ENCODE peak calls at places on chromosomes 1 and 21, in five cellular contexts. L is prostate gland; B is CD8-positive, alpha-beta T cell; F is cardiac muscle cell; O is pancreas. J is an unnamed sample.

GRCh38 chr1:218874313-218874712 is 299.4 kb upstream of the LYPLAL1 start:
- DNase-seq in L (no peak), B (no peak), F (no peak), O (no peak), J (no peak)

GRCh38 chr1:203805689-203806088 is 10.3 kb downstream of the ZBED6 start:
- DNase-seq in L (no peak), B (no peak), F (no peak), O (no peak), J (no peak)

GRCh38 chr1:34721241-34721640 is 33.6 kb upstream of the GJB5 start:
- DNase-seq in L (no peak), B (no peak), F (no peak), O (no peak), J (no peak)

GRCh38 chr1:230308039-230308438 is 118.1 kb downstream of the PGBD5 start:
- DNase-seq in L (peak; percentile 79), B (no peak), F (no peak), O (peak; percentile 80), J (no peak)

GRCh38 chr1:241311056-241311746 is 45.8 kb downstream of the RGS7 start:
- DNase-seq in L (no peak), B (no peak), F (no peak), O (no peak), J (no peak)

GRCh38 chr1:236576004-236576403 is 28.3 kb downstream of the HEATR1 start:
- DNase-seq in L (no peak), B (no peak), F (no peak), O (no peak), J (no peak)

GRCh38 chr1:39268112-39268581 is 63.7 kb downstream of the MACF1 start:
- DNase-seq in L (peak; percentile 61), B (no peak), F (peak; percentile 42), O (peak; percentile 9), J (peak; percentile 29)

GRCh38 chr1:11648732-11649158 is 5.5 kb downstream of the FBXO2 start:
- DNase-seq in L (no peak), B (peak; percentile 55), F (no peak), O (peak; percentile 68), J (peak; percentile 32)

GRCh38 chr1:32651461-32652073 is 559 bp downstream of the RBBP4 start:
- DNase-seq in L (no peak), B (no peak), F (no peak), O (no peak), J (no peak)

GRCh38 chr1:39088658-39089057 is 62.5 kb downstream of the NDUFS5 start:
- DNase-seq in L (no peak), B (no peak), F (no peak), O (no peak), J (no peak)

GRCh38 chr21:38806942-38807284 is 1.2 kb downstream of the ETS2 start:
- DNase-seq in L (no peak), B (no peak), F (no peak), O (no peak), J (no peak)

GRCh38 chr1:18484276-18484675 is 3.5 kb downstream of the KLHDC7A start:
- DNase-seq in L (no peak), B (no peak), F (no peak), O (no peak), J (peak; percentile 4)
- H3K4me3 ChIP-seq in L (no peak overlapping the region), B (no peak overlapping the region), F (no peak overlapping the region), O (no peak overlapping the region), J (no peak overlapping the region)

GRCh38 chr1:8409107-8409506 is 91.2 kb downstream of the SLC45A1 start:
- DNase-seq in L (no peak), B (no peak), F (peak; percentile 67), O (no peak), J (no peak)
- H3K27ac ChIP-seq in L (peak overlapping the region; percentile 93), B (no peak overlapping the region), F (peak overlapping the region; percentile 50), O (peak overlapping the region; percentile 20), J (peak overlapping the region; percentile 90)

DNA sequence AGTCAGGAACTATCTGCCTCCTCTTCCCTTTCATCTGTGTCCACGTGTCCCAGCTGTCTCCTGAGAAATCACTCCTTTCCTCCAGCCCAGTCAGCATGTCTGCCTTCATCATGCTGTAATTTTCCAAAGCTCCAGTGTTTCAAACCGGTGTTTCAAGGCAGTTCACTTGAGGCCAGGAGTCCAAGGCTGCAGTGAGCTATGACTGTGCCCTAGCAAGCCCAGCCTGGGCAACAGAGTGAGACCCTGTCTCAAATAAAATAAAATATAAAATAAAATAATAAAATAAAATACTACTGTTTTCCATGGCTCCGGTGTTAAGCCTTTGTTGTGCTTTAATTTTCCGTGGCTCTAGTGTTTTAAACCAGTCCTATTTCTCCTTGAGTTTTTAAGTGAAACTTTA is 7.9 kb upstream of the SELENON start:
- DNase-seq in L (no peak), B (no peak), F (no peak), O (no peak), J (no peak)
- TF ChIP-seq CTCF in L (no peak), B (no peak), F (no peak), O (no peak), J (no peak)

DNA sequence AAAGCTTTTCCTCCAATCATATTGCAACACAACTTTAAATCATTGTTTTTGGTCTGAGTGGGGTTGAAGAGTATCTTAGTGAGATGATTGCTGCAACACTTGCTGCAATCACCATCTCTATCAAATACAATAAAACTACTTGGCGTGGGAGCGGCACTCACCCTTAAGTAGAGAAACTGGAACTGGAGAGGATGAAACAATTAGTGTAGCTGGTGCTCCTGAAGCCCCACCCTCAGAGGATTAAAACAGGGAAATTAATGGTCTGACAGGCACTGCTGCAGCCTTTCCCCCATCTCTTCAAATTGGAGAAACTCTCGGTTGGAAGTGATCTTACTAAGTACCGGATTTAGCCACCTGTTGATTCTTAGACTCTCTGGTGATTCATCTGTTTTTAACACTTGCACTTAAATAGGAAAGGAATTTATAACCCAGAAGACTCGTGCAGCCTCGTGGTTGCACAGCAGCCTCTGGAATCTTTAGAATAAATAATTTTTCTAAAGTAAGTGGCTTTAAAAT is 80.5 kb upstream of the KIF26B start:
- DNase-seq in L (no peak), B (no peak), F (no peak), O (no peak), J (no peak)
- H3K4me3 ChIP-seq in L (no peak overlapping the region), B (no peak overlapping the region), F (no peak overlapping the region), O (no peak overlapping the region), J (no peak overlapping the region)

DNA sequence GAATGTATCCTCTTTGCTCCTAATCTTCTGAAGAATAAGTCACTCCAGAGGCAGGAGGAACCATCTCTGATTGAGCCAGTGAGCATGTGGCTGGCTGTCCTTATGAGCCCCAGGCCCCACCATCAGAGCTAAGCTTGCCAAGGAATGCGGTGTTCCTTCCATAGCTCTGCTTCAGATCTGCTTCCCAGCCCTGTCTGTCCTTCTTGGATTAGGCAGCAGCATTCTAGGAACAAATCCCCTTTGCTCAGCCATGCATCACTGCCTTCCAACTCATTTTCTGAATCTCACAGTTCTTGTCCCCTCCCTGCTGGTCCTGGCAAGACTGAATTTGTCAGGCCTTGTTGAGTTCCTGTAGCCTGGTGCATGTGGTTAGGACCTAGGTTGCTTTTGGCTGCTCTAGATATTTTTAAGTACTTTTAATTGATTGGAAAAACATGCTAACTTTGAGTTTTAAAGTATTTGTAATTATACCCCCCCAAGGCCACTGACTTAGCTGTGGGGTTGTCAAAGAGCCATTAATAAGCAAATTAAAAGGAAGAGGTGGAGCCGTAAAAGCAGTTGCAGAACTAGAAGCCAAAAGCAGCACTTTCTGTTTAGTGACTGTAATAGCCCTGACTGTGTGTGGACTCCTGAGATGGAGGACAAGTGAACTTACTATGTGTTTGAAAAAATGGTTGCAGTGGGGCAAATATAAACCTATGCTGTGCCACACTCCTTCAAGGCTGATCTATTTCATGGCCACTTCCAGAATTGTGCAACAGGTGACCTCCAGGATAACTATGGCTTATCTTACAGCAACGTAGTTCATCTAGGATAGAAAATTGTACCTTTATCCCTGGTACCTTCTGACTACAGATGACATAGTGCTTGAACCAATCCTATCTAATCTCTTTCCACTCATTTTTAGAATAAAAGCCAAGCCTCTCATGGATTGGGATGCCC is 61.3 kb upstream of the BACH1 start:
- DNase-seq in L (no peak), B (no peak), F (no peak), O (no peak), J (no peak)
- H3K27ac ChIP-seq in L (no peak overlapping the region), B (no peak overlapping the region), F (no peak overlapping the region), O (no peak overlapping the region), J (no peak overlapping the region)

GRCh38 chr1:41590331-41590730 is 105.8 kb upstream of the EDN2 start:
- DNase-seq in L (no peak), B (no peak), F (no peak), O (no peak), J (no peak)

GRCh38 chr1:41592451-41593125 is 108.1 kb upstream of the EDN2 start:
- DNase-seq in L (no peak), B (no peak), F (no peak), O (no peak), J (no peak)

GRCh38 chr1:41588334-41588875 is 103.9 kb upstream of the EDN2 start:
- DNase-seq in L (no peak), B (no peak), F (no peak), O (no peak), J (no peak)

GRCh38 chr1:41589395-41589794 is 104.9 kb upstream of the EDN2 start:
- DNase-seq in L (no peak), B (peak; percentile 36), F (no peak), O (no peak), J (no peak)

DNA sequence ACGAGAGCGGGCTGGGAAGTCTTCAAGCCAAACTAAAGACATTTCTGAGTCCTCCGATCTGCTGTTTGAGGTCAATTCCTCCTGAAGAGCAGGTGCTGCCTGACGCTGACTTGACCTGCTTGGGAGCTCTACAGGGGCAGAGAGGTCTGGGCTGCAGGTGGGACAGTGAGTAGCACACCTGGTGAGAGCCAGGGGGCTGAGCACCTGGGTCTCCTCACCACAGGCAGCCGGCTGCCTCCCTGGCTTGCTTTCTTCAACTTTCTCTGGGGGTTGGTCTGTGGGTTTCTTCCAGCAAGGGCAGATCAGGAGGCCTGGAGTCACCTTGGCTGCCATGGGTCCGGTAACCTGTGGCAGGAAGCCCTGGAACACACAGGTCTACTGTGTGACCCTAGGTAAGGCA is 107.4 kb upstream of the EDN2 start:
- DNase-seq in L (no peak), B (no peak), F (no peak), O (no peak), J (no peak)
- TF ChIP-seq CTCF in L (no peak), B (no peak), F (no peak), O (no peak), J (no peak)

DNA sequence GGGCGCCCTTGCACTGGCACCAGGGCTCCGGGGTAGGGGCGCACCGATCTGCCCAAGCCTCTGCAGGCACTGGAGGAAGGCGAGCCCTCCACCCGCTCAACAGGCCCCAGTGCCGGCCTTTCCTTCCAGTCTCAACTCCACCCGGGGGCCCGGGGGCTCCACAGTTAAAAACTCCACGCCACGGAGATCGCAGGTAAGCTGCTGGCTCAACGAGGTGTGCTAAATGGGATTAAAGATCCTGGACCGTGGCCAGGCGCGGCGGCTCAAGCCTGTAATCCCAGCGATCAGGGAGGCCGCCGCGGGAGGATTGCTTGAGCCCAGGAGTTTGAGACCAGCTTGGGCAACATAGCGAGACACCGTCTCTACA is 536 bp downstream of the HSF2BP start:
- DNase-seq in L (no peak), B (no peak), F (no peak), O (no peak), J (no peak)
- H3K4me3 ChIP-seq in L (peak overlapping the region; percentile 87), B (peak overlapping the region; percentile 84), F (no peak overlapping the region), O (no peak overlapping the region), J (peak overlapping the region; percentile 68)

GRCh38 chr1:17255336-17255735 is 6.4 kb downstream of the PADI3 start:
- DNase-seq in L (no peak), B (no peak), F (no peak), O (no peak), J (peak; percentile 73)

GRCh38 chr1:17250601-17251000 is 1.7 kb downstream of the PADI3 start:
- DNase-seq in L (peak; percentile 30), B (no peak), F (no peak), O (peak; percentile 23), J (no peak)

GRCh38 chr1:17248781-17249180 is at the start of gene PADI3:
- DNase-seq in L (no peak), B (no peak), F (no peak), O (no peak), J (no peak)

GRCh38 chr1:17251699-17252376 is 2.9 kb downstream of the PADI3 start:
- DNase-seq in L (no peak), B (no peak), F (no peak), O (no peak), J (no peak)

GRCh38 chr1:17251246-17251645 is 2.3 kb downstream of the PADI3 start:
- DNase-seq in L (no peak), B (no peak), F (no peak), O (no peak), J (no peak)
- H3K27ac ChIP-seq in L (no peak overlapping the region), B (no peak overlapping the region), F (no peak overlapping the region), O (no peak overlapping the region), J (peak overlapping the region; percentile 0)